ENCODE peak calls at places on chromosomes 6 and 20, in five cellular contexts. Z, B, I, N and S are unnamed samples.

GRCh38 chr6:166176106-166176505 is 8.5 kb upstream of the TBXT start:
- DNase-seq in B (no peak), N (no peak), Z (no peak), I (no peak), S (no peak)

GRCh38 chr6:87925373-87926060 is 122.1 kb upstream of the SPACA1 start:
- DNase-seq in N (no peak), B (no peak), I (no peak), Z (no peak), S (no peak)

GRCh38 chr6:67735623-67736022 is 899.5 kb upstream of the ADGRB3 start:
- DNase-seq in Z (no peak), I (no peak), N (no peak), B (no peak), S (no peak)

GRCh38 chr6:108622601-108623335 is 62.1 kb downstream of the FOXO3 start:
- DNase-seq in I (peak), B (no peak), N (no peak), Z (no peak), S (peak)

GRCh38 chr6:157484181-157484580 is 103.2 kb downstream of the ZDHHC14 start:
- DNase-seq in N (no peak), B (no peak), I (no peak), Z (no peak), S (no peak)

GRCh38 chr6:75280131-75280855 is 4.3 kb downstream of the TMEM30A start:
- DNase-seq in N (no peak), I (no peak), Z (no peak), B (no peak), S (peak)

GRCh38 chr6:99270852-99271251 is 78.6 kb downstream of the FAXC start:
- DNase-seq in I (no peak), B (no peak), N (no peak), Z (no peak), S (no peak)

GRCh38 chr6:33688451-33689147 is 22.9 kb downstream of the UQCC2 start:
- DNase-seq in Z (no peak), I (no peak), N (no peak), B (no peak), S (no peak)

GRCh38 chr6:20020526-20020925 is 183.4 kb downstream of the ID4 start:
- DNase-seq in Z (no peak), B (no peak), I (no peak), N (no peak), S (no peak)
- H2BK12ac ChIP-seq in Z (no peak), B (no peak), I (no peak), N (no peak), S (no peak)

DNA sequence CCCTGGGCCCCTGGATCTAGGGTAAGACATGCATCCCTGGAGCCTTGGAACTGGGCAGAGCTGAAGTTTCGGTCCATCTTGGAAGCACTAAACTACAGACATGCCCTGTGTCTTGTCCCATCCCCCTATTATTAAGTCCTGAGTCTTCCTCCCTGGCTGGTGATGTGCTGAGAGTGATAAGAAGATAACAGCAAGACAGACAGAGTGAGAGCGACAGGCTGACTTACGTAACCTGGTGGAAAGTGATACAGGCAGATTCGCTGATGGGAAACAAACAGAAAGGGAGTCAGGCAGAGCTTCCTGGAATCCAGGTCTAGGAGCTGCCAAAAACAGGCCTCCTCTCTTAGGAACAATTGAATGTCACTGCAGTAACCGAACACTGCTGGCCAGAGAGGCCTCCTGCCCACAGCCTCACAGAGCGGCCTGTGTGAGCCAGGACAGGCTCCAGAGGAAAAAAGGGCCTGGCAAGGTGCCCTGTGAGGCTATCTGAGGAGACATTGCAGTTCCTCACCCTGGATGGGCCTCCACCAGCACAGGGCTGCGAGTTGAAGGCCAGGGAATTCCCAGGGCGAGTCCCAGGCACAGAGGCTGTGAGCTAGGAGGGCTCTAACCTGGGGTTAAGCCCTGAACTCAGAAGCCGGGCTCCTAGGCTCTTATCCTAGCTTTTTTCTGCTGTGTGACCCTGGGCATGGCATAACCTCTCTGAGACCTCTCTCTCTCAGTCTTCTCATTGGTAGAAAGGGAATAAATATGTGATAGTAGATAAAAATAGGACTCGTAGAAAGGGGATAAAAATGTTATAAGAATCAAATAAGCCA is 34.2 kb upstream of the B4GALT5 start:
- DNase-seq in B (no peak), Z (no peak), I (peak), N (no peak), S (peak)
- H3K14ac ChIP-seq in B (no peak), Z (no peak), I (peak), N (no peak), S (no peak)

GRCh38 chr6:71887006-71887743 is 825 bp downstream of the RIMS1 start:
- DNase-seq in Z (no peak), I (no peak), B (peak), N (peak), S (no peak)
- H2AK5ac ChIP-seq in Z (no peak), I (no peak), B (no peak), N (no peak), S (no peak)

DNA sequence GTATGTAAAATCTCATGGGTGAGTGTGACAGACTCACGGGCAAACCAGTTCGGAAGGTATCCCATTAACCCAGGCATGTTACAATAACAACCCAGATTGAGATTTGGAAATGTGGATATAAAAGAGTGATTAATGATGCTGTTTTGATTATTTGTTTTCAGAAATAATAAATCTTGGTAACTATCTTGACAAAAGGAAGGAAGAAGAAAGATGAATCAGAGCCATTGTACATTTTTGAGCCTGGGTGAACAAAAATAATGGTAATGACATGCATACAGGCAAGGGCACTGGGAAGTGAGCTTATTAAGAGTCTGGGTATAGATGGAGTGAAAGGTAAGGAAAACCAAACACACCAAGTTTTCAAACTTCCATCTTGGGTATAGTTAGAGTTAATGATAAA is 862.0 kb downstream of the PHF3 start:
- DNase-seq in B (no peak), Z (no peak), N (no peak), I (no peak), S (no peak)
- H2BK12ac ChIP-seq in B (no peak), Z (no peak), N (no peak), I (no peak), S (no peak)

DNA sequence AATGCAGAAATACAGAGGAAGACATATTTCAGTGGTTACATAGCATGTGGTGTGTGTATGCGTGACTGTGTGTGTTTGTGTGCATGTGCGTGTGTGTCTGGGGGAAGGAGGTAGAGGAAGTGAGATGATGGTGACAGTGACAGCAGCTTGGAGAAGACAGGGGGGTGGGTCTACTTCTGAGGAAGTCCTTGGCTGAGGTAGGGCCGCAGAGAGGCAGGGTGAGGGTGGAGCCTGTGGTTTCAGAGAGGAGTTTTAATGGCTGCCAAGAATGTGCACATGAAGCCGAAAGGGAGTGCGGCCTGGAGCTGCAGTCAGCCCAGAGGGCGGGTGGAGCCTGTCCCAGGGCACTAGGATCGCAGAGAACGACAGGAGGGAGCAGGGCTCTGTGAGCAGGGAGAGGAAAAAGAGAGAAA is 22.7 kb upstream of the RNF24 start:
- DNase-seq in I (peak), B (peak), N (no peak), Z (no peak), S (peak)
- H3K14ac ChIP-seq in I (no peak), B (peak), N (no peak), Z (no peak), S (no peak)

DNA sequence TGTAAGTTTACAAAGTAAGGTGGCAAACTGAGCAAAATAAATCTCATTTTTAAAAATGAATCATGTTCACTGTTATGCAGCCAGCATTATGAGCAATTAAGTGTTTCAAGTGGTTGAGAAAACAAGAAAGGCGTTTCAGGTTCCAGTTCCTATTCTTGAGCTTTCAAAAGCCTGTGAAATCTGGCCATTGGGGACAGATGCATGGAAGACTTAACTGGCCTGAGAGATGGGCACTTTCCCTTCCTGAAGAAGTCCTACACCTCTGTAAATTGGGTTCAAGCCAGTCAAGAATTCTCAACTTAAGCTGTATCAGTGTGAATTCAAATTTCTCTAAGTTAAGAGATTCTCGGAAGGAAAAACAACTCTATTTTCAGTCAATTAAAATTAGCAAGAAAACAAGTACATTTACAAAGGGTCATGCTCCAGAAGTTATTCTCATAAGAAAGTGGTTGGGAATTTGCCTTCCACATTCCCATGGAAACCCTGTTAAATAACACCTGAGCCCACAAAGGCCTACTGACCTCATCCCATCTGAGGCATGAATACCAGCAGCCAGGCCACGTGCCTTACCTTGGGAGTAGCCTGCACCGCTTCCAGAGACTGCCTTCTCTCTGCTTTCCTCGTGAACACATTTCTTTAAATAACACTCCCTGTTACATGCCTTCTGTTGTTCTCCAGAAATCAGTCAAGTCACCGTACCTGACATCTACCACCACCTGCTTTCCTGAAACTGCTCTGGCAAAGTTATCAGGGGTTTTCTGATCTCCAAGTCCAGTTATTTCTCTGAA is 19.4 kb downstream of the MAP3K5 start:
- DNase-seq in B (peak), Z (no peak), I (peak), N (no peak), S (no peak)
- H2AK5ac ChIP-seq in B (no peak), Z (no peak), I (no peak), N (no peak), S (no peak)

DNA sequence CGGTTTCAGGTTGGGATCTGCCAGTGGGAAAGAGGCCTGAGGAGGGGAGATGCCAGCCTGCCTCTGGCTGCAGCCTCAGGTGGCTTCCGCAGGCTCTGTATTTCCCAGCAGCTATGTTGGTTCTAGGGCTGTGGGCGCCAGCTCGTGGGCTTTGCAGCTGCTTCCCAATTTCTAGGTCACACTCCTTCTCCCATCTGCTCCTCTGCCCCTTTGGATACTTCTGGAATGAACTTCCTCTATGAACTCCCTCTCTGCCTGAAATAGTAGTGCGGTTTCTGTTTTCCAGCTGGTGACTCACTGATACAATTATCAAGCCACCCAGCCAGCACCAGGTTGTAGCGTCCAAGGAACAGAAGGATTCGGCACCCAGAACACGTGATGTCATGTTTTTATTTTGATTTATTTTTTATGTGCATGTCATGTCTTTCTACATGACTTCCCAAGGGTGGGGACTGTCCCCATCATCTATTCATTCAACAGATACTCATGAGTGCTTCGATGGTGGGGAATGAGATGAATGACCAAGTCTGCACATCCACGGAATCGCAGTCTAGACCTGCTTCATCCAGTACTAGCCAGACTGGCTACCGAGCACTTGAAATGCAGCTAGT is 38.0 kb downstream of the TGM2 start:
- DNase-seq in I (peak), N (no peak), Z (no peak), B (no peak), S (peak)
- H2BK12ac ChIP-seq in I (peak), N (no peak), Z (no peak), B (no peak), S (peak)

GRCh38 chr20:10832146-10832545 is 158.3 kb upstream of the JAG1 start:
- DNase-seq in Z (no peak), I (peak), B (no peak), N (no peak), S (no peak)
- H3K14ac ChIP-seq in Z (no peak), I (no peak), B (no peak), N (no peak), S (no peak)

GRCh38 chr20:50520222-50520877 is 10.2 kb downstream of the PTPN1 start:
- DNase-seq in Z (no peak), N (no peak), I (no peak), B (no peak), S (no peak)

GRCh38 chr20:50519036-50519780 is 9.0 kb downstream of the PTPN1 start:
- DNase-seq in I (peak), Z (no peak), B (no peak), N (no peak), S (no peak)

GRCh38 chr20:50523552-50524167 is 13.5 kb downstream of the PTPN1 start:
- DNase-seq in N (no peak), Z (no peak), I (no peak), B (no peak), S (no peak)

GRCh38 chr20:50521709-50522674 is 11.8 kb downstream of the PTPN1 start:
- DNase-seq in I (no peak), B (no peak), N (no peak), Z (no peak), S (no peak)

GRCh38 chr20:50521221-50521642 is 11.0 kb downstream of the PTPN1 start:
- DNase-seq in Z (no peak), N (no peak), I (peak), B (no peak), S (no peak)
- H2AK5ac ChIP-seq in Z (no peak), N (no peak), I (no peak), B (no peak), S (no peak)

DNA sequence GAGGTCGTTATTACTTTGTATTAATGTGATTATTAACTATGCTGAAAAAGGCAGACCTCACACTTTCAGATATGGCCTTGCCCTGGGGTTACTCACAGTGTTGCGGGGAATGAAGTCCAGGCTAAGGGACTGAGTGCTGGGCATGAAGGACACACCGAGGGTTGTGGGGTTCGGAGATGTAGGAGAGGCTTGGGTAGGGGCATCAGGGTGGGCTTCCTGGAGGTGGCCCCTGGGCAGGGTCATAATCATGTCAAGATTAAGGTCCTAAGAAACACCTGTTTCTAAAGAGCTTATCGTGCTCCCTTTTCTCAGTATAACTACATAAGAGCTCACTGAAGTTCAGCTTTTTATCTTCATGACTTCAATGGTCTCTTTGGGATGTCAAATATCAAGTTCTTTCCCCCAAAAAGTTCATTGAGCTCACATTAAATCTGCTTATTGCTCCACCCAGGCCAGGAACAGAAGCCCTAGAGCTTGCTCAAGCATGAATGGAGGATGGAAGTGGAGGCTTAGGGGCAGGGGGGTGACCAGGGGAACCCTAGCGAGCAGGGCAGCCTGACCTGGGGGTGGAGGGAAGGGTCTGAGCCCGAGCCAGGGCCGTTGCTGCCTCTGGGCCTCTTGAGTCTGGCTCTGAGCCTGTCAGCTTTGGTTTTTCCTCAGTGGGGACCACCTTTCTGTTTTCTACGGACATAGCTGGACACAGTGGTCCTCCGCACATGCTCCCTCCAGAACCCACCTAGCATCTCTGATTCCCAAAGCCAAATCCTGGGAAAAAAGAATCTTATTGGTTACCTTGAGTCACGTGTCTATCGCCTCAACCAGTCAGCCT is 37.3 kb upstream of the TGM2 start:
- DNase-seq in N (no peak), B (no peak), Z (no peak), I (no peak), S (no peak)
- H2BK12ac ChIP-seq in N (no peak), B (no peak), Z (no peak), I (peak), S (no peak)